ENCODE peak calls at places on chromosomes 16 and 17, in five cellular contexts. O, A, T, G and S are unnamed samples.

GRCh38 chr17:4806420-4806769 is 557 bp upstream of the PLD2 start:
- DNase-seq in A (no peak), T (no peak), O (no peak), G (no peak), S (no peak)

GRCh38 chr16:88208112-88208511 is 174.6 kb upstream of the ZNF469 start:
- DNase-seq in T (no peak), G (no peak), A (no peak), O (no peak), S (no peak)

GRCh38 chr16:83717814-83718213 is 90.0 kb upstream of the HSBP1 start:
- DNase-seq in T (no peak), G (no peak), O (no peak), A (no peak), S (no peak)

GRCh38 chr17:38881600-38882191 is 11.8 kb downstream of the LASP1 start:
- DNase-seq in A (peak), O (no peak), T (no peak), G (peak), S (no peak)

GRCh38 chr16:48384305-48384981 is 770 bp downstream of the SIAH1 start:
- DNase-seq in T (no peak), O (no peak), G (peak), A (peak), S (peak)

GRCh38 chr17:82848022-82848592 is 8.3 kb upstream of the ZNF750 start:
- DNase-seq in G (no peak), T (no peak), A (no peak), O (no peak), S (no peak)

GRCh38 chr16:725463-726187 is 618 bp downstream of the CCDC78 start:
- DNase-seq in G (no peak), O (no peak), T (no peak), A (no peak), S (no peak)

GRCh38 chr17:732788-733720 is 658 bp downstream of the TLCD3A start:
- DNase-seq in O (no peak), G (peak), A (peak), T (no peak), S (peak)

GRCh38 chr17:18009609-18010420 is 29.2 kb downstream of the ATPAF2 start:
- DNase-seq in T (no peak), A (no peak), G (peak), O (no peak), S (no peak)

GRCh38 chr16:14629612-14629918 is 495 bp downstream of the PARN start:
- DNase-seq in A (peak), T (no peak), G (no peak), O (no peak), S (no peak)

GRCh38 chr17:72683506-72684404 is 408.7 kb downstream of the SLC39A11 start:
- DNase-seq in G (no peak), T (no peak), A (no peak), O (peak), S (peak)

GRCh38 chr16:89200124-89200849 is at the start of gene SLC22A31:
- DNase-seq in T (no peak), A (no peak), G (peak), O (no peak), S (no peak)

GRCh38 chr17:81457396-81457795 is 55.2 kb downstream of the ACTG1 start:
- DNase-seq in G (no peak), O (no peak), A (no peak), T (no peak), S (no peak)

GRCh38 chr16:54076006-54076504 is 210.5 kb downstream of the IRX3 start:
- DNase-seq in A (no peak), G (no peak), T (no peak), O (no peak), S (peak)

GRCh38 chr17:13594310-13594709 is 7.4 kb downstream of the HS3ST3A1 start:
- DNase-seq in G (peak), T (no peak), O (no peak), A (no peak), S (no peak)

GRCh38 chr16:10988164-10988803 is 43.9 kb downstream of the CLEC16A start:
- DNase-seq in A (peak), T (no peak), G (no peak), O (no peak), S (peak)

GRCh38 chr16:77723108-77723514 is 797 bp downstream of the NUDT7 start:
- DNase-seq in O (no peak), A (peak), T (no peak), G (peak), S (peak)

GRCh38 chr17:44348234-44348987 is 3.3 kb downstream of the GRN start:
- DNase-seq in A (no peak), O (no peak), T (peak), G (no peak), S (no peak)
- TF ChIP-seq JUND in A (no peak), O (no peak), T (peak), G (no peak), S (no peak)

GRCh38 chr16:17578921-17579876 is 108.4 kb upstream of the XYLT1 start:
- DNase-seq in G (peak), T (peak), A (peak), O (peak), S (peak)
- TF ChIP-seq JUND in G (no peak), T (no peak), A (no peak), O (no peak), S (no peak)

GRCh38 chr17:2362416-2362815 is 25.1 kb downstream of the SGSM2 start:
- DNase-seq in A (no peak), T (no peak), G (no peak), O (no peak), S (no peak)

GRCh38 chr17:2364132-2365116 is 27.1 kb downstream of the SGSM2 start:
- DNase-seq in O (no peak), G (no peak), A (no peak), T (no peak), S (no peak)

GRCh38 chr17:2362881-2363280 is 25.6 kb downstream of the SGSM2 start:
- DNase-seq in O (no peak), G (no peak), A (no peak), T (no peak), S (no peak)

GRCh38 chr17:2362016-2362415 is 24.7 kb downstream of the SGSM2 start:
- DNase-seq in G (no peak), O (no peak), T (no peak), A (no peak), S (no peak)

DNA sequence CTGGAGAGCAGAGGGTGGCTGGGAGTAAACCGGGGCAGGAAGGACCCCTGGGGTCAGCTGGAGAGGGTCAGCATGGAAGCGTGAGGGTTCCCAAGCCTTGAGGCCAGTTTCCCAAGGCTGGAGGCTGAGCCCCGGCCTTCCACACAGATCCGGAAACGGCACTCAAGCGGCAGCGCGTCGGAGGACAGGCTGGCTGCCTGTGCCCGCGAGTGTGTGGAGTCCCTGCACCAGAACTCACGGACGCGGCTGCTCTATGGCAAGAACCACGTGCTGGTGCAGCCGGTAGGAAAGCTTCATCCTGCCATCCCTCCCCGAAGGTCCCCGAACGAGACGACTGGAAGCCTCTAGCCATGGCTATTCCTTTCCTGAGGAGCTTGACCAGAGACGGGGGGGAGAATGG is 26.0 kb downstream of the SGSM2 start:
- DNase-seq in A (no peak), G (no peak), O (no peak), T (no peak), S (no peak)
- TF ChIP-seq JUND in A (no peak), G (no peak), O (no peak), T (no peak), S (no peak)

GRCh38 chr17:80322864-80323263 is 62.2 kb downstream of the RNF213 start:
- DNase-seq in O (no peak), G (no peak), A (no peak), T (no peak), S (no peak)
- TF ChIP-seq JUND in O (no peak), G (no peak), A (no peak), T (no peak), S (no peak)

GRCh38 chr17:48631693-48632578 is 5.8 kb upstream of the HOXB9 start:
- DNase-seq in T (no peak), G (no peak), O (no peak), A (no peak), S (no peak)

GRCh38 chr17:48632579-48633265 is 6.6 kb upstream of the HOXB9 start:
- DNase-seq in A (no peak), O (no peak), G (no peak), T (no peak), S (no peak)

GRCh38 chr17:48633266-48633816 is 7.2 kb upstream of the HOXB9 start:
- DNase-seq in G (no peak), A (no peak), T (no peak), O (no peak), S (no peak)

GRCh38 chr17:48636177-48637018 is 10.2 kb upstream of the HOXB9 start:
- DNase-seq in T (no peak), A (peak), O (no peak), G (peak), S (peak)

DNA sequence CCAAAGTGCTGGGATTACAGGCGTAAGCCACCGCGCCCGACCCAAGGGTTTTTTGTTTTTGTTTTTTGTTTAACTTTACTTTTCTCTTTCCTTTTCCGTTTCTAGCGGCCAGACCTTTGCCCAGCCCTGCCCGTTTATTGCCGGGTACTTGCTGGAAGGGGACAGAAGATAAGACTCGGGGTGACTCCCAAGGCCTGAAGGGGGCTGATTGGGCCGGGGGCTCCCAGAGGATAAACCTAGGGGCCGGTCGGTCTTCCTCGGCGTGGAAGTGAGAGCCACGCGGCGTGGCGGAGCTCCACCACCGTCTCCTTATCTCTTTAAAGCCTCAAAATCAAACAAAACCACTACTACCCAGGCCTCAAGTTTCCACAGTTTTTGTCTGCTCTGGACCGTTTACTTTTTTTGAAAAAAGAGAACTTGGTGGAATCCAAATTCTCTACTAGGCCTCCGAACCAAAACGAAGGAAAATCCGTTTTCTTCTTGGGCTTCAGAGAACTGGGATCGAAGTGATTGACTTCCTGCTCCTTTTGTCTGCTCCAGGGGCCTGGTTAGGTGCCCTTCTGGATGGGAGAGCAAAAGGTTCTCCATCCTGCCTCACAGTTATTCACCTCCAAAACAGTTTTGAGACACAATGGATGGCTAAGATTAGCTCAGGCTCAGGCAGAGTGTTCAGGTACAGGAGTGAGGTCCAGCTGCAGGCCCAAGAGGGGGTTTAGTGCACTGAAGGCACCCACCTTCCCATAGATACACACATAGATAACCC is 8.5 kb upstream of the HOXB9 start:
- DNase-seq in A (no peak), O (no peak), G (no peak), T (no peak), S (no peak)
- TF ChIP-seq JUND in A (no peak), O (no peak), G (no peak), T (no peak), S (no peak)